ENCODE peak calls at places on chromosomes 13 and 19, in five cellular contexts. E is IMR-90, Y is A549, V is astrocyte of the spinal cord, M is brain microvascular endothelial cell. Z is an unnamed sample.

GRCh38 chr13:99384468-99384867 is 77.3 kb upstream of the GPR183 start:
- DNase-seq in V (no peak), Y (no peak), E (no peak), M (no peak), Z (no peak)

GRCh38 chr13:113741101-113741731 is 17.8 kb upstream of the TMEM255B start:
- DNase-seq in M (no peak), Y (no peak), V (peak), E (no peak), Z (no peak)

GRCh38 chr13:44399045-44399444 is 25.4 kb downstream of the SERP2 start:
- DNase-seq in E (no peak), V (no peak), M (no peak), Y (no peak), Z (no peak)

GRCh38 chr19:601790-602189 is 12.1 kb downstream of the HCN2 start:
- DNase-seq in M (no peak), E (no peak), V (no peak), Y (no peak), Z (no peak)

GRCh38 chr13:21583496-21583895 is 20.5 kb downstream of the MICU2 start:
- DNase-seq in M (peak), Y (no peak), V (peak), E (peak), Z (no peak)

GRCh38 chr19:41442473-41443360 is at the start of gene ERICH4:
- DNase-seq in M (no peak), V (no peak), Y (no peak), E (no peak), Z (no peak)

GRCh38 chr19:33797821-33798633 is 1.4 kb downstream of the KCTD15 start:
- DNase-seq in Y (peak), E (peak), M (no peak), V (peak), Z (no peak)

GRCh38 chr19:54164369-54165068 is 5.0 kb upstream of the LENG1 start:
- DNase-seq in Y (peak), V (no peak), E (peak), M (no peak), Z (peak)

GRCh38 chr13:113916330-113916815 is 52.5 kb upstream of the GAS6 start:
- DNase-seq in Y (peak), M (no peak), E (peak), V (no peak), Z (no peak)

GRCh38 chr19:40530091-40530901 is 46.4 kb upstream of the SHKBP1 start:
- DNase-seq in E (no peak), V (no peak), M (no peak), Y (no peak), Z (peak)

GRCh38 chr13:94435604-94436226 is 43.8 kb downstream of the DCT start:
- DNase-seq in Y (peak), V (peak), E (peak), M (no peak), Z (no peak)

GRCh38 chr13:82878536-82878935 is 1003.7 kb downstream of the SLITRK1 start:
- DNase-seq in M (no peak), E (no peak), Y (no peak), V (peak), Z (no peak)

GRCh38 chr19:30328096-30328495 is 44.1 kb upstream of the ZNF536 start:
- DNase-seq in E (no peak), Y (no peak), V (no peak), M (no peak), Z (no peak)

GRCh38 chr13:42644841-42645240 is 70.9 kb downstream of the TNFSF11 start:
- DNase-seq in M (no peak), E (no peak), V (no peak), Y (no peak), Z (no peak)

GRCh38 chr13:46656786-46657185 is 103.8 kb downstream of the LRCH1 start:
- DNase-seq in Y (no peak), M (no peak), E (no peak), V (no peak), Z (no peak)

GRCh38 chr13:32142956-32143375 is 111.4 kb downstream of the FRY start:
- DNase-seq in M (no peak), V (peak), Y (peak), E (peak), Z (no peak)

GRCh38 chr13:26494591-26494990 is 62.9 kb upstream of the WASF3 start:
- DNase-seq in V (no peak), Y (no peak), M (no peak), E (no peak), Z (no peak)

GRCh38 chr19:14440049-14440448 is 6.9 kb downstream of the PKN1 start:
- DNase-seq in V (no peak), M (no peak), E (no peak), Y (no peak), Z (no peak)

GRCh38 chr13:51122868-51123267 is 11.8 kb upstream of the C13orf42 start:
- DNase-seq in V (no peak), M (no peak), E (no peak), Y (no peak), Z (no peak)

GRCh38 chr19:45216677-45217076 is 28.5 kb downstream of the EXOC3L2 start:
- DNase-seq in M (no peak), Y (no peak), E (no peak), V (no peak), Z (no peak)

GRCh38 chr19:18487576-18488402 is 34.1 kb downstream of the ELL start:
- DNase-seq in Y (no peak), V (no peak), M (no peak), E (no peak), Z (no peak)

GRCh38 chr19:13906525-13906904 is 514 bp downstream of the CC2D1A start:
- DNase-seq in Y (no peak), M (no peak), V (no peak), E (no peak), Z (no peak)

DNA sequence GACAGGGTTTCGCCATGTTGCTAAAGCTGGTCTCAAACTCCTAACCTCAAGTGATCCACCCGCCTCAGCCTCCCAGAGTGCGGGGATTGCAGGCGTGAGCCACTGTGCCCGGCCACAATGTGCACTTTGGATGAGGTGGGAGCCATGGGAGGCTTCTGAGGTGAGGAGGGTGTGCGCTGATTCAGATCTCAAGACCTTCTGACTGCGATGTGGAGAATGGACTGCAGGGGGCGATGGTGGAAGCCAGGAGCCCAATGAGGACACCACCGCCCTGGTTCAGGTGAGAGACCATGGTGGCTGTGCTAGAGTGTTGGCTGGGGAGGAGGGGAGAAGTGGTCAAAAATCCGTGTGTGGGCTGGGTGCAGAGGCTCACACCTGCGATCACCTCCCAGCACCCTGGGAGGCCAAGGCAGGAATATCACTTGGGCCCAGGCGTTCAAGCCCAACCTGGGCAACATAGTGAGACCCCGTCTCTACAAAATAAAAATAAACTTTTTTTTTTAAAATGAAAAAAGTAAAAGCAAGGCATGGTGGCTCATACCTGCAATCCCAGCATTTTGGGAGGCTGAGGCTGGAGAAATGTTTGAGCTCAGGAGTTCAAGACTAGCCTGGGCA is 5.6 kb downstream of the INAFM1 start:
- DNase-seq in E (no peak), M (no peak), V (no peak), Y (peak), Z (no peak)
- TF ChIP-seq CTCF in E (peak), M (peak), V (peak), Y (peak), Z (peak)

GRCh38 chr13:36847541-36848045 is 28.6 kb downstream of the RFXAP start:
- DNase-seq in E (no peak), M (no peak), Y (no peak), V (no peak), Z (no peak)

GRCh38 chr13:36848228-36848982 is 29.4 kb downstream of the RFXAP start:
- DNase-seq in V (no peak), Y (peak), E (peak), M (peak), Z (no peak)

DNA sequence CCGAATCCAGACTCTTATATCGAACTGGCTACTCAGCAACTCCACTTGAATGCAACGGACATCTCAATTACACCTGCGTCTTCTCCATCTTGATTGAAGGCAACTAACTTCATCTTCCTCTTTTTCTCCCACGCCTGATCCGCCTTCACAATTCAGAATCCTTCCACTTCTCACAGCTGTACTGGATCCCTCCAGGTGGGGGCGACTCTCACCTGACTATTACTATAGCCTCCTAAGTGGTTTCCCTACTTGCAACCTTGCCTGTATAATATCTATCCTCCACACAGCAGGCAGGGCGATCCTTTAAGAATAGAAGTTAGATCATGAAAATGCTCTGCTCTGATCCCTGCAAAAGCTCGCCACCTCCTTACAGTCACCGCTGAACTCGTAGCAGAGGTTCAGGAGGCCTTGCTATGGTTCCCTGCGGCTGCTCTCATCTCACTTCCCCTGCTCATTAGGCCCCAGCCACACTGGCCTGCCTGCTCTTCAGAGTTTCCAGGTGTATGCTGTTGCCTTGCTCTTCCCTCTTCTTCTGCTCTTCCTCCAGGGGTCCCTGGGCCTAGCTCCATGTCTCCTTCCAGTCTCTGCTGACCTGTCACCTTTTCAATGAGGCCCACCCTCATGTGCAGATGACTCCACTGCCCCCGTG is 31.9 kb downstream of the RFXAP start:
- DNase-seq in Y (no peak), V (no peak), E (no peak), M (no peak), Z (no peak)
- TF ChIP-seq CTCF in Y (no peak), V (peak), E (peak), M (peak), Z (peak)

DNA sequence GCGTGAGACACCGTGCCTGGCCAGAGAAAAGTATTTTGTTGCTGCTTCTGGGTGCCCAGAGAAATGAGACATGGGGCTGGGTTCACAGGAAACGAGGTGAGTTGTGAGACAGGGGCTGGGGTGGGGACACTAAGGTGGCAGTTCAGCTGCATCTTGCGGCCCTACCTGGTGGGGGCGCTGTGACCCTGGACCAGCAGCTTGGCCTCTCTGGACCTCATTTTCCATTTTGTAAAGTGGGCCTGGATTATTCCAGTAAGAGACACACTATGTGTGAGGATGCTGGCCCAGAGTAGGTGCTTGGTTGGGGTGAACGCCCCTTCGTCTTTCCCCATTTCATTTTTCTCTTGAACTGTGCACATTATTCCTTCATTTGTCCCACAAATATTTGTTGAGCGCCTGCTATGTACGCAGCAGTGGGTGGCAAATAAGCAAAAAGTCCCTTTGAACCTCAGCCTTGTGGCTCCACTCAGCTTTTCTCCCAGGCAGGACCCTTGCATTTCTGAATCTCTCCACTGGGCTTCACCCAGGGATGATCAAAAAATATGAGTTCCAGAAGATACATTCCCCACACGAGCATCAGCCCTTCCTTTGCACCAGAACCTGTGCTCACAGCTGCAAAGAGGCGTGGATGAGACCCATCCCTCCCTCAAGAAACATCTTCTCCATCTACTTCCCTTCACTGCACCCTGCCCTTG is 26.6 kb upstream of the OR10H1 start:
- DNase-seq in M (no peak), Y (no peak), V (no peak), E (no peak), Z (no peak)
- TF ChIP-seq CTCF in M (no peak), Y (no peak), V (no peak), E (no peak), Z (no peak)

GRCh38 chr13:30121666-30122065 is 185.7 kb downstream of the KATNAL1 start:
- DNase-seq in E (no peak), M (no peak), V (no peak), Y (no peak), Z (no peak)
- TF ChIP-seq CTCF in E (no peak), M (no peak), V (no peak), Y (no peak), Z (no peak)

GRCh38 chr19:51824603-51825002 is 29.6 kb downstream of the FPR3 start:
- DNase-seq in E (no peak), Y (no peak), V (no peak), M (no peak), Z (no peak)

DNA sequence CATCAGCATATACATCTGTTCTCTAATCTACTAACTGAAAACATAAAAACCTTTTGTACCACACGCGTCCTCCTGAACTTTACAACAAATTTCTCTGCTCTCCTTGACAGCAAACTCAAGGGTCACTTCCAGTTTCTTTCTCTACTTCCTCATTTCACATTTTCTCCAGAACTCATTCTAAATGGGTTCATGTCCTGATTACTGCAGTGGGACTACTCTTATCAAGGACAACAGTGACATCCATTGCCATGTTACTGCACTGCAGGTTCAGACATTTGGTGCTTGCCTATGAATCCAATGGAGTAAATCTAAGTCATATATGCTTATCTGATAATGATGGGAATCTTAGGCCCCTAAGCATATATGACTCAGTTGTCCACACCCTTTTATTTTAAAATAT is 35.3 kb downstream of the FPR3 start:
- DNase-seq in M (no peak), Y (no peak), E (no peak), V (no peak), Z (no peak)
- TF ChIP-seq CTCF in M (no peak), Y (no peak), E (no peak), V (no peak), Z (no peak)

DNA sequence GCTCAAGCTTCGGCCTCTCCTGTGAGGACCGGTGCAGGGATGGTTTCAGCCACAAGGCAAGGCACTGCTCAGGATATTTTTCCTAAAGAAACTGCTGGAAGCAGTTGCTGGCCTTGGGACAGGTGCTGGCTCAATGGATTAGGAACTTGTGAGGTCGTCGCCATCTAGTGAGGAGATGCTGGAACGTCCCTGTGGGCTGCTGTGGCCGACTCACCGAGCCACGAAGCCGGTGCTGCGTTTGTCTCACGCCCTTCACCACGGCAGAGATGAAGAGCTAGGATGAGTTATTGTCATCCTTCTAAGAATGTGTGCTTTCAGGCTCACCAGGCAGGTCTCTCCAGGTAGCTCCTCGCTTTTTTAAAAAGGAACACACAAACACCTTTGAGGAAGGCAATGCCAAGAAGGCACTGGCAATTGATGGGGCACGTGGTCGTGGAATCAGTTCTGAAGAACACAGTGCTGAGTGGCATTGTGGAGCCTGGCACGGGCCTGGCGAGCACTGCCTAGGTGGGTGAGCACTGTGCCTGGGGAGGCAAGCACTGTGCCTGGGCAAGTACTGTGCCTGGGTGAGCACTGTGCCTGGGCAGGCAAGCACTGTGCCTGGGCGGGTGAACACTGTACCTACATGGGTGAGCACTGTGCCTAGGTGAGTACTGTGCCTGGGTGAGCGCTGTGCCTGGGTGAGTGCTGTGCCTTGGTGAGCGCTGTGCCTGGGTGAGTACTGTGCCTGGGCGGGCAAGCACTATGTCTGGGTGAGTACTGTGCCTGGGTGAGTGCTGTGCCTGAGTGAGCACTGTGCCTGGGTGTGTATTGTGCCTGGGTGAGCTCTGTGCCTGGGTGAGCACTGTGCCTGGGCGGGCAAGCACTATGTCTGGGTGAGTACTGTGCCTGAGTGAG is 140.4 kb downstream of the TEX29 start:
- DNase-seq in M (peak), Y (peak), E (peak), V (peak), Z (no peak)
- TF ChIP-seq CTCF in M (peak), Y (peak), E (peak), V (peak), Z (peak)

GRCh38 chr19:4366666-4367335 is 23.4 kb downstream of the MPND start:
- DNase-seq in V (no peak), Y (no peak), E (no peak), M (no peak), Z (no peak)
- TF ChIP-seq CTCF in V (no peak), Y (no peak), E (no peak), M (no peak), Z (no peak)

GRCh38 chr19:16518483-16519229 is 22.5 kb downstream of the C19orf44 start:
- DNase-seq in M (no peak), E (no peak), Y (no peak), V (no peak), Z (no peak)
- TF ChIP-seq CTCF in M (peak), E (peak), Y (no peak), V (no peak), Z (peak)

DNA sequence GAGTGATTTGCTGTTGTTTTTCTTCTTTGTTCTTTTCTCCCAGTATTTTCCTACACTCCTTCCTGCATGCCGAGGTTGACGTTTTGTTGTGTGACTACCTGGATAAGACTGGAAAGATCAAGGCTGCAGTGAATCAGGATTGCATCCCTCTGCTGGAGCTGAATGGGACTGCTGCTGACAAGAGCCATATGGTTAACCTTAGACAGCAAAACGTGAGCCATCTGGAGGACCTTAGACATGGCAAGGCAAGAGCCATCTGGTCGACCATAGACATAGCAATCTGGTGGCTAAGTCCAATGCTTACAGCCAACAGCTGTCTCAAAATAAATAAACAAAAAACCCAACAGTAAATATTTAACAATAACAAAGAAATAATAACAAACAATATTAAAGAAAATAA is 42.6 kb upstream of the ZNF91 start:
- DNase-seq in E (no peak), M (no peak), Y (no peak), V (no peak), Z (no peak)
- TF ChIP-seq CTCF in E (no peak), M (no peak), Y (no peak), V (no peak), Z (no peak)

GRCh38 chr19:19514881-19515763 is at the start of gene TSSK6:
- DNase-seq in V (no peak), Y (peak), E (no peak), M (no peak), Z (no peak)
- TF ChIP-seq CTCF in V (peak), Y (no peak), E (peak), M (no peak), Z (no peak)